ENCODE peak calls at places on chromosomes 2 and 18, in six cellular contexts. C is endothelial cell of umbilical vein, G is transverse colon, S is suprapubic skin, P is Calu3, V is Peyer's patch. E is an unnamed sample.

GRCh38 chr2:192700934-192701333 is 506.2 kb upstream of the TMEFF2 start:
- DNase-seq in P (no peak), G (no peak), V (no peak), C (no peak), S (no peak), E (no peak)

GRCh38 chr2:174605687-174606086 is 8.1 kb upstream of the WIPF1 start:
- DNase-seq in C (peak), P (no peak), G (no peak), V (no peak), S (no peak), E (no peak)

GRCh38 chr2:30612371-30612770 is 165.3 kb downstream of the LCLAT1 start:
- DNase-seq in S (no peak), C (no peak), V (no peak), P (no peak), G (no peak), E (no peak)

GRCh38 chr2:105783972-105784371 is 39.3 kb downstream of the NCK2 start:
- DNase-seq in V (no peak), S (no peak), G (no peak), P (no peak), C (no peak), E (no peak)

GRCh38 chr18:21117385-21118135 is 5.9 kb upstream of the ROCK1 start:
- DNase-seq in V (no peak), S (no peak), C (no peak), G (no peak), P (no peak), E (no peak)

GRCh38 chr2:235726554-235726953 is 232.7 kb downstream of the AGAP1 start:
- DNase-seq in P (no peak), S (no peak), C (no peak), G (no peak), V (no peak), E (no peak)

GRCh38 chr2:160209457-160209856 is 9.4 kb upstream of the ITGB6 start:
- DNase-seq in C (peak), V (no peak), S (no peak), G (no peak), P (no peak), E (no peak)

GRCh38 chr2:132582360-132582759 is 87.6 kb downstream of the LYPD1 start:
- DNase-seq in P (no peak), G (no peak), S (no peak), C (no peak), V (no peak), E (no peak)

GRCh38 chr2:137842430-137842829 is 121.8 kb upstream of the HNMT start:
- DNase-seq in V (no peak), P (no peak), G (no peak), S (no peak), C (no peak), E (no peak)

GRCh38 chr2:29066271-29066860 is 8.0 kb downstream of the PCARE start:
- DNase-seq in C (no peak), P (no peak), G (no peak), V (no peak), S (no peak), E (no peak)

GRCh38 chr2:96637385-96638143 is 548 bp downstream of the KANSL3 start:
- DNase-seq in G (peak), V (peak), C (peak), P (peak), S (peak), E (peak)

GRCh38 chr2:15538792-15539191 is 22.3 kb downstream of the NBAS start:
- DNase-seq in C (no peak), S (no peak), V (no peak), P (no peak), G (no peak), E (no peak)

GRCh38 chr2:148483675-148484074 is 160.9 kb upstream of the EPC2 start:
- DNase-seq in P (no peak), S (no peak), G (no peak), C (no peak), V (no peak), E (no peak)

GRCh38 chr2:69915050-69915945 is at the start of gene MXD1:
- DNase-seq in S (no peak), C (no peak), V (peak), G (peak), P (no peak), E (no peak)

GRCh38 chr2:179191110-179191509 is 73.5 kb downstream of the SESTD1 start:
- DNase-seq in C (no peak), G (no peak), P (no peak), V (no peak), S (no peak), E (no peak)

GRCh38 chr2:121907905-121908304 is 152.5 kb downstream of the TSN start:
- DNase-seq in P (no peak), S (no peak), C (no peak), G (no peak), V (no peak), E (no peak)

GRCh38 chr18:12458761-12459160 is 51.0 kb downstream of the PRELID3A start:
- DNase-seq in V (no peak), C (peak), P (no peak), G (no peak), S (no peak), E (no peak)

GRCh38 chr2:54206596-54206995 is 49.4 kb downstream of the TSPYL6 start:
- DNase-seq in G (no peak), V (no peak), C (peak), P (peak), S (no peak), E (peak)

GRCh38 chr2:46857871-46858696 is 57.5 kb downstream of the MCFD2 start:
- DNase-seq in P (no peak), C (no peak), V (no peak), G (no peak), S (no peak), E (no peak)

GRCh38 chr2:49616800-49617199 is 462.5 kb upstream of the FSHR start:
- DNase-seq in V (no peak), S (no peak), G (no peak), C (no peak), P (peak), E (peak)
- TF ChIP-seq CTCF in V (no peak), S (no peak), G (no peak), C (no peak), P (no peak), E (peak)

DNA sequence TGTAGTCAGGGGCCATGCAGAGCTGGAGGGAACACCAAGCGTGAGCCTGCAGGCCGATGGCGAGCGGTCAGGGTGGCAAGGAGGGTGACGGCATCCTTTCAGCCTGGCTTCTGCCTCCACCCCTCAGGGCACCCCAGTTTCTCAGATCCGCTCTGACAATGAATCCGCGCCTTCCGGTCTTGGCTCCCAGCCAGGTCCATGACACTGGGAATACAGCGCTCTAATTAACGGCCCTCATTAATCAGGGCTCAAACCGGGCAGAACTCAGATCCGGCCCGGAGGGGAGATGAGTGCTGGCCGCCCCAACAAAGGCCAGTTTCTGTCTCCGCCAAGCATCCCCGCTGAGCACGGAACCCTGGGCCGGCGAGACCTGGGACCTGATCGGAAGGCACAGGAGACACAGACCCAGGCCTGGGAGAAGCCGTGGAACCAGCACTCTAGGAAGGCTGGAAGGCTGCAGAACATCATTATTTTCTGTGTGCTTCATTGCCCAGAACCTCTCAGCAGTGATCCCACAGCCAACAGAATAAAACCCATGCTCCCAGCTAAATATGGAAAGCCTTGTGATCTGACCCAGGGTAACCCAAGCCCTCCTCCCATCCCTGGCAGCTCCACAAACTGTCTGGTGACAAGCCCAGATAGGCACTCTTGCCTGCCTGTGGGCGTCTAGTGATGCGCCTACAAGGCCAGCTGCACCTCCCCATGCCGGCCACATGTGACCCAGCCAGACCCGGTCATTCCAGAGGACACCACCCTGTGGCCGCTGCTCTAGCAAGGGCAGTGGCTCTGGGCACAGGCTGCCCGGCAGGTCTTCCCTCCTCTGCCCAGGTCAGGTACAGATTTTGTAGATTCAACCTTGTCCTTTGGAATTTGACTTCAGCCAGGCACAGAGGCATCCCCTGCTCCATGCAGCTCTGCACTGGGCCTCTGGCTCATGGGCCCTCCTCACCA is 438.7 kb upstream of the MYT1L start:
- DNase-seq in P (no peak), C (no peak), G (no peak), V (no peak), S (no peak), E (no peak)
- TF ChIP-seq CTCF in P (no peak), C (no peak), G (no peak), V (no peak), S (peak), E (no peak)

GRCh38 chr2:202452744-202453143 is 76.6 kb downstream of the BMPR2 start:
- DNase-seq in V (no peak), C (no peak), G (no peak), P (no peak), S (no peak), E (no peak)
- TF ChIP-seq CTCF in V (no peak), C (no peak), G (no peak), P (no peak), S (no peak), E (no peak)

GRCh38 chr2:72363406-72363805 is 215.7 kb upstream of the CYP26B1 start:
- DNase-seq in C (no peak), S (no peak), P (no peak), V (no peak), G (no peak), E (no peak)
- TF ChIP-seq CTCF in C (no peak), S (no peak), P (no peak), V (no peak), G (no peak), E (no peak)

DNA sequence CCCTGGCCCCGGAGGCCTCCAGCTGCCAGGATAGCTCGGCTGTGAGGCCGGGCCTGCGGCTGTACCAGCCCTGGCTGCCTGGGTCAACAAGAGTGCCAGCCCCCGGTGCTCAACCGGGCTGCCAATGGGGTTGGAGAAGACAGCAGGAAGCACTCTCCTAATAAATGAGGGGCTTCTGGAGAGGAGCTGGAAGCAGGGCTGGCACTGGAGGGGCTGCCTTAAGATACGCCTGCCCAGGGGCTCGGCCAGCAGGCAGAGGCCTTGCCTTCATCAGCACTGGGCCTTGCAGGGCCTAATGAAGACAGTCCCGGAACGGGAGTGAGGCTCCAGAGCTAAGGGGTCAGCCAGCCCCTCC is 73.6 kb downstream of the TEX51 start:
- DNase-seq in S (no peak), C (no peak), G (no peak), V (no peak), P (no peak), E (no peak)
- TF ChIP-seq CTCF in S (peak), C (no peak), G (no peak), V (no peak), P (peak), E (no peak)

GRCh38 chr2:27290571-27290970 is 8.3 kb downstream of the TRIM54 start:
- DNase-seq in G (no peak), C (no peak), P (no peak), S (no peak), V (no peak), E (no peak)

GRCh38 chr2:27294928-27295327 is 12.7 kb downstream of the TRIM54 start:
- DNase-seq in C (no peak), S (no peak), G (no peak), P (no peak), V (no peak), E (no peak)

GRCh38 chr2:27288610-27289009 is 6.4 kb downstream of the TRIM54 start:
- DNase-seq in C (peak), G (no peak), V (no peak), S (no peak), P (no peak), E (no peak)

GRCh38 chr2:27296466-27296865 is 11.8 kb downstream of the UCN start:
- DNase-seq in P (no peak), G (no peak), S (no peak), C (no peak), V (no peak), E (no peak)

GRCh38 chr2:27291865-27292264 is 9.6 kb downstream of the TRIM54 start:
- DNase-seq in G (no peak), V (no peak), P (no peak), S (no peak), C (no peak), E (no peak)
- TF ChIP-seq CTCF in G (no peak), V (no peak), P (no peak), S (no peak), C (peak), E (no peak)

GRCh38 chr2:241730679-241731293 is 3.6 kb upstream of the D2HGDH start:
- DNase-seq in C (peak), V (no peak), S (no peak), P (no peak), G (no peak), E (no peak)

GRCh38 chr2:241736111-241736510 is 1.7 kb downstream of the D2HGDH start:
- DNase-seq in S (no peak), P (no peak), V (no peak), G (no peak), C (no peak), E (no peak)

GRCh38 chr2:241733391-241734207 is 831 bp upstream of the D2HGDH start:
- DNase-seq in C (no peak), S (no peak), G (no peak), P (no peak), V (no peak), E (no peak)

GRCh38 chr2:241734467-241735208 is at the start of gene D2HGDH:
- DNase-seq in C (peak), S (peak), G (peak), P (peak), V (peak), E (peak)

GRCh38 chr2:241734208-241734466 is 293 bp upstream of the D2HGDH start:
- DNase-seq in P (no peak), C (no peak), G (no peak), S (no peak), V (no peak), E (no peak)
- TF ChIP-seq CTCF in P (no peak), C (peak), G (no peak), S (no peak), V (no peak), E (no peak)

GRCh38 chr2:111919794-111920608 is 21.6 kb downstream of the MERTK start:
- DNase-seq in C (peak), V (peak), P (peak), S (no peak), G (peak), E (no peak)

GRCh38 chr2:111918383-111918806 is 20.0 kb downstream of the MERTK start:
- DNase-seq in S (no peak), C (peak), P (no peak), G (no peak), V (no peak), E (no peak)

GRCh38 chr2:111923271-111923670 is 24.9 kb downstream of the MERTK start:
- DNase-seq in V (no peak), G (no peak), C (no peak), S (no peak), P (no peak), E (no peak)

GRCh38 chr2:111924617-111925107 is 26.3 kb downstream of the MERTK start:
- DNase-seq in G (no peak), C (no peak), P (no peak), S (no peak), V (no peak), E (no peak)

GRCh38 chr2:111919362-111919761 is 21.0 kb downstream of the MERTK start:
- DNase-seq in S (no peak), C (peak), P (no peak), V (no peak), G (no peak), E (no peak)
- TF ChIP-seq CTCF in S (no peak), C (peak), P (no peak), V (no peak), G (no peak), E (no peak)

GRCh38 chr2:9769171-9770005 is 73.9 kb upstream of the TAF1B start:
- DNase-seq in G (no peak), S (peak), V (no peak), P (peak), C (no peak), E (peak)

GRCh38 chr2:9767656-9768281 is 75.5 kb upstream of the TAF1B start:
- DNase-seq in V (no peak), S (peak), P (no peak), G (no peak), C (no peak), E (no peak)

GRCh38 chr2:9770308-9771100 is 72.8 kb upstream of the TAF1B start:
- DNase-seq in S (peak), C (peak), V (peak), P (peak), G (peak), E (peak)

GRCh38 chr2:9770006-9770307 is 73.3 kb upstream of the TAF1B start:
- DNase-seq in C (no peak), V (no peak), P (no peak), S (no peak), G (no peak), E (no peak)

DNA sequence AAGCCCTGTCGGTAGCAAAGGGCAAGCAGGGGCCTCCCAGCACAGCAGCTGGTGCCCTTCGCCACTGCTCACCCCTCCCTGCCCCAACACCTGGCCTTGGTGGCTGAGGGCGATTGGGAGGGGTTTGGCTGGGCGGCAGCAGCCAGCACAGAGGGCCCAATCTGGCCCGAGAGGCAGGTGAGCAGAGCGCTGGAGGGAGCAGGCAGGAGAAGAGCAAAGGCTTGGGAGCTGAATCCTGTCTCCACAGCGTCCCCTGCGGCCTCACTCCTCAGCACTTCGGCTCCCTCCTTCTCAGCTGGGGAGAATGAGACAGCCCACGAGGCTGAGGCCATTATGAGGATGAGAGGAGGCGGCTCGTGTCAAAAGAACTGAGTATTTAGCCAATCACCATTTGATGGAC is 74.9 kb upstream of the TAF1B start:
- DNase-seq in G (peak), P (no peak), S (peak), C (no peak), V (peak), E (no peak)
- TF ChIP-seq CTCF in G (peak), P (no peak), S (no peak), C (no peak), V (peak), E (no peak)

E was measured in GM13977.